ENCODE peak calls at places on chromosomes 11 and 22, in five cellular contexts. N, A, K, T and P are unnamed samples.

GRCh38 chr11:2912498-2912897 is 16.7 kb downstream of the PHLDA2 start:
- DNase-seq in A (no peak), T (peak), K (peak), N (no peak), P (peak)

GRCh38 chr11:119741369-119742262 is 12.6 kb upstream of the NECTIN1 start:
- DNase-seq in T (peak), N (no peak), K (peak), A (peak), P (peak)

GRCh38 chr22:39634530-39635399 is 64.2 kb downstream of the CACNA1I start:
- DNase-seq in N (no peak), T (peak), A (no peak), K (no peak), P (peak)

GRCh38 chr22:17352798-17353197 is 16.5 kb upstream of the CECR2 start:
- DNase-seq in K (no peak), T (no peak), N (no peak), A (no peak), P (no peak)

GRCh38 chr11:78156081-78156844 is 16.8 kb upstream of the ALG8 start:
- DNase-seq in A (peak), T (peak), K (no peak), N (no peak), P (no peak)

GRCh38 chr22:32005453-32005852 is 37.6 kb upstream of the SLC5A1 start:
- DNase-seq in T (peak), N (no peak), A (no peak), K (no peak), P (peak)

GRCh38 chr11:46570790-46571398 is 22.9 kb downstream of the AMBRA1 start:
- DNase-seq in A (no peak), K (no peak), T (no peak), N (no peak), P (no peak)

GRCh38 chr22:39946571-39947407 is 13.4 kb upstream of the TMA7B start:
- DNase-seq in A (no peak), T (no peak), N (no peak), K (no peak), P (no peak)

GRCh38 chr11:120704256-120704750 is 192.8 kb downstream of the GRIK4 start:
- DNase-seq in N (no peak), A (no peak), K (no peak), T (no peak), P (peak)

GRCh38 chr11:134471341-134472187 is 59.5 kb upstream of the B3GAT1 start:
- DNase-seq in N (no peak), A (no peak), K (peak), T (no peak), P (no peak)

GRCh38 chr11:72561856-72562255 is 112.4 kb downstream of the PDE2A start:
- DNase-seq in A (no peak), T (no peak), K (peak), N (no peak), P (no peak)

GRCh38 chr11:2926611-2927492 is 2.4 kb downstream of the PHLDA2 start:
- DNase-seq in T (no peak), K (no peak), N (no peak), A (no peak), P (peak)

GRCh38 chr11:67006029-67006884 is 16.7 kb upstream of the SYT12 start:
- DNase-seq in T (no peak), N (no peak), A (no peak), K (peak), P (peak)

GRCh38 chr11:1387961-1388762 is 1.6 kb upstream of the BRSK2 start:
- DNase-seq in A (no peak), N (no peak), K (peak), T (no peak), P (no peak)

GRCh38 chr11:14894657-14895598 is 2.9 kb upstream of the CYP2R1 start:
- DNase-seq in A (no peak), K (no peak), T (peak), N (no peak), P (no peak)

GRCh38 chr11:99316761-99317475 is 296.2 kb downstream of the CNTN5 start:
- DNase-seq in A (no peak), T (no peak), N (no peak), K (no peak), P (no peak)

GRCh38 chr11:59669611-59670009 is 773 bp upstream of the PATL1 start:
- DNase-seq in A (no peak), T (peak), N (no peak), K (no peak), P (peak)

GRCh38 chr11:114131366-114131963 is 72.0 kb downstream of the ZBTB16 start:
- DNase-seq in K (no peak), A (no peak), N (no peak), T (peak), P (no peak)

GRCh38 chr11:65912840-65913239 is 6.0 kb downstream of the C11orf68 start:
- DNase-seq in N (no peak), A (no peak), K (no peak), T (peak), P (no peak)

GRCh38 chr22:20438066-20438677 is 547 bp upstream of the SCARF2 start:
- DNase-seq in K (peak), A (no peak), N (no peak), T (peak), P (no peak)

GRCh38 chr11:83865636-83866461 is 579.7 kb upstream of the CCDC90B start:
- DNase-seq in T (peak), A (no peak), N (no peak), K (no peak), P (no peak)

GRCh38 chr11:129283141-129283540 is 91.0 kb upstream of the ARHGAP32 start:
- DNase-seq in N (no peak), K (peak), T (no peak), A (no peak), P (no peak)

GRCh38 chr22:22877523-22878210 is 9.9 kb upstream of the IGLL5 start:
- DNase-seq in K (peak), A (peak), T (peak), N (no peak), P (peak)

GRCh38 chr11:13278620-13279486 is 1.3 kb downstream of the BMAL1 start:
- DNase-seq in T (peak), A (no peak), K (no peak), N (no peak), P (peak)

GRCh38 chr11:134170909-134171281 is 52.9 kb downstream of the NCAPD3 start:
- DNase-seq in T (peak), N (no peak), K (no peak), A (no peak), P (peak)

GRCh38 chr22:19201858-19202798 is 23.6 kb upstream of the SLC25A1 start:
- DNase-seq in K (no peak), A (no peak), N (no peak), T (no peak), P (no peak)

GRCh38 chr11:66231561-66231960 is 36.9 kb upstream of the RAB1B start:
- DNase-seq in T (no peak), N (no peak), A (no peak), K (no peak), P (no peak)

GRCh38 chr22:31650391-31650790 is 11.6 kb downstream of the PISD start:
- DNase-seq in K (no peak), N (no peak), A (no peak), T (peak), P (peak)

GRCh38 chr22:19105867-19106802 is 16.1 kb downstream of the DGCR2 start:
- DNase-seq in T (no peak), A (no peak), N (no peak), K (peak), P (no peak)

GRCh38 chr22:35085621-35086020 is 19.7 kb downstream of the ISX start:
- DNase-seq in T (no peak), N (no peak), A (no peak), K (no peak), P (no peak)

GRCh38 chr22:37472418-37473006 is 13.7 kb downstream of the MFNG start:
- DNase-seq in K (peak), A (no peak), N (no peak), T (peak), P (no peak)

GRCh38 chr11:13338437-13339069 is 61.0 kb downstream of the BMAL1 start:
- DNase-seq in A (no peak), T (peak), N (no peak), K (no peak), P (no peak)

GRCh38 chr11:16097543-16097942 is 258.8 kb downstream of the SOX6 start:
- DNase-seq in T (no peak), A (no peak), N (no peak), K (no peak), P (peak)

GRCh38 chr11:128451651-128452470 is 135.5 kb downstream of the ETS1 start:
- DNase-seq in N (no peak), A (no peak), K (peak), T (no peak), P (no peak)

GRCh38 chr11:96134622-96135021 is 208.4 kb downstream of the MAML2 start:
- DNase-seq in A (no peak), N (no peak), T (peak), K (no peak), P (peak)

GRCh38 chr22:23845661-23846469 is 7.1 kb upstream of the DERL3 start:
- DNase-seq in N (no peak), T (no peak), K (no peak), A (no peak), P (no peak)

GRCh38 chr11:67572747-67573419 is 10.7 kb upstream of the GSTP1 start:
- DNase-seq in K (peak), N (no peak), A (no peak), T (peak), P (peak)

GRCh38 chr11:17810736-17811135 is 76.2 kb downstream of the KCNC1 start:
- DNase-seq in A (no peak), T (no peak), K (no peak), N (no peak), P (peak)

GRCh38 chr11:17813391-17814059 is 78.9 kb downstream of the KCNC1 start:
- DNase-seq in T (no peak), N (no peak), K (no peak), A (no peak), P (peak)

GRCh38 chr11:17810041-17810440 is 75.5 kb downstream of the KCNC1 start:
- DNase-seq in N (no peak), T (no peak), A (no peak), K (no peak), P (no peak)

GRCh38 chr11:17812286-17813187 is 78.0 kb downstream of the KCNC1 start:
- DNase-seq in N (no peak), T (no peak), K (no peak), A (no peak), P (peak)

GRCh38 chr11:17811416-17811815 is 76.8 kb downstream of the KCNC1 start:
- DNase-seq in A (no peak), K (no peak), T (no peak), N (no peak), P (peak)
- H2BK12ac ChIP-seq in A (no peak), K (no peak), T (no peak), N (no peak), P (no peak)

GRCh38 chr11:18347471-18348125 is 25.2 kb downstream of the GTF2H1 start:
- DNase-seq in K (no peak), A (no peak), T (peak), N (no peak), P (no peak)
- H3K14ac ChIP-seq in K (no peak), A (no peak), T (no peak), N (no peak), P (no peak)

GRCh38 chr11:132177106-132177505 is 806.7 kb downstream of the NTM start:
- DNase-seq in T (peak), K (no peak), N (no peak), A (peak), P (peak)
- H2BK12ac ChIP-seq in T (no peak), K (no peak), N (no peak), A (no peak), P (no peak)

GRCh38 chr11:74571062-74571399 is 21.4 kb upstream of the POLD3 start:
- DNase-seq in T (no peak), N (no peak), A (no peak), K (no peak), P (no peak)
- H3K14ac ChIP-seq in T (no peak), N (no peak), A (no peak), K (no peak), P (no peak)

DNA sequence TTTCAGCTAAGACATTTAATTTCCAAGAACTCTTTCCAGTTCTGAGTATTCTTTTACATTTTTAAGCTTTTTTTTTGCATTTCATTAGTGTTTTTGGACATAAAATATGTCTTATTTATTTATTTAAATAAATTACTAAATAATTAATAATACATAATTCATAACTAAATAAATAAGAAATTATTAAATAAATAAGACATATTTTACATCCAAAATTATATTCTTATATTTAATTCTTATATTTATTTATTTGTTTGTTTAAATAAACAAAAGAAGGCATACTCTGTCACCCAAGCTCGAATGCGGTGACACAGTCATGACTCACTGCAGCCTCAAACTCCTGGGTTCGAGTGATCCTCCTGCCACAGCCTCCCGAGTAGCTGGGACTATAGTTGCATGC is 3.1 kb upstream of the MMP27 start:
- DNase-seq in K (no peak), A (no peak), T (no peak), N (no peak), P (no peak)
- H2BK12ac ChIP-seq in K (no peak), A (no peak), T (no peak), N (no peak), P (no peak)

DNA sequence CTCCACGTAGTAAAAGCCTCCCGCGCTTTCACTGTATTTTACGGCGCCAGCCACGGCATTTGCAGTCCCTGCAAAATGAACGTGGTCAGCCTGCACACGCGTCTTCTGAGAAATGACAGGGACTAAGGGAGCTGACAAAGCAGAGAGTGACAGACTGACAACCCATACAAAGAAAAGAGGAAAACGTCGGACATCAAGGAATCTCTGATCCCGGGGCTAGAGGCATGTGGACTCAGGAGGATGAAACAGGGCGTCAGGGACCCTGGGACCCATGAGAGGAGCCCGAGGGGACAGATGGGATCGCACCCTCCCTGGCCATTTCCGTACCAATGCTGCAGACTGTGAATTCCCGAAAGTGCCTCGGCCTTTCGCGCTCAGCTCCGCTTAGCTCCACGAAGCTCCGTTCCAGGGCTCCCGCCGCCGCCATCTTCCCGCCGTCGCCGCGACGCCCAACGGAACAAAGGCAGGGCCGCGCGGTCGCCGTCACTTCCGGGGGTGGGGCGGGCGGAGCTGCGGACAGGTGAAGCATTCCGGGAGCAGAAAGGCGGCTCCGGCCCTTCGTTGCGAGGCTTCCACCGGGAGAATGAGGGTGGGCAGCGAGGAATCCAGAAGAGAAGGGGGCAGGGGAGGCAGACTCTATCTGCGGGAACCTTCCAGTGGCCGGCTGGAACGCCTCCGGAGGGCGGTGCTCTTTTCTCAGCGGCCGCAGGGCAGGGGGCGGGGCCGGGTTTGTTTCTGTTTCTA is at the start of gene NUP160:
- DNase-seq in N (peak), T (peak), A (peak), K (peak), P (peak)
- H3K14ac ChIP-seq in N (no peak), T (no peak), A (no peak), K (peak), P (peak)

GRCh38 chr11:29258411-29258810 is 758.4 kb downstream of the KCNA4 start:
- DNase-seq in N (no peak), K (no peak), A (no peak), T (no peak), P (no peak)

GRCh38 chr11:29251738-29252137 is 765.1 kb downstream of the KCNA4 start:
- DNase-seq in K (no peak), A (no peak), T (no peak), N (no peak), P (no peak)

GRCh38 chr11:29260939-29261705 is 755.7 kb downstream of the KCNA4 start:
- DNase-seq in K (no peak), T (peak), A (no peak), N (no peak), P (peak)

GRCh38 chr11:29255401-29255800 is 761.4 kb downstream of the KCNA4 start:
- DNase-seq in N (no peak), K (no peak), T (no peak), A (no peak), P (no peak)

DNA sequence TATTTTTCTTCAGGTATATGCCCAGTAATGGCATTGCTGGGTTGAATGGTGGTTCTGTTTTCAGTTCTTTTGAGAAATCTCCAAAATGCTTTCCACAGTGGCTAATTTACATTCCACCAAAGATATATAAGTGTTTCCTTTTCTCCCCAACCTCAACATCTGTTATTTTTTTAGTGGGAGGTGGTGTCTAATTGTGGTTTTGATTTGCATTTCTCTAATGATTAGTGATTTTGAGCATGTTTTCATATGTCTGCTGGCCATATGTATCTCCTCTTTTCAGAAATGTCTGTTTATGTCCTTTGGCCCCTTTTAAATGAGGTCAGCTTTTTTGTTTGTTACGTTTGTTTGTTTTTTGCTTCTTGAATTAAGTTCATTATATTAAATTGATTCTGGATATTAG is 760.2 kb downstream of the KCNA4 start:
- DNase-seq in T (no peak), N (no peak), K (no peak), A (no peak), P (no peak)
- H2BK12ac ChIP-seq in T (no peak), N (no peak), K (no peak), A (no peak), P (no peak)

GRCh38 chr11:8775341-8776133 is 92.9 kb downstream of the RPL27A start:
- DNase-seq in T (no peak), A (no peak), N (no peak), K (no peak), P (no peak)

GRCh38 chr11:8773125-8773524 is 90.5 kb downstream of the RPL27A start:
- DNase-seq in A (no peak), N (no peak), T (no peak), K (no peak), P (no peak)

GRCh38 chr11:8773916-8774537 is 91.4 kb downstream of the RPL27A start:
- DNase-seq in A (no peak), K (no peak), T (no peak), N (no peak), P (no peak)

GRCh38 chr11:8776209-8776608 is 93.6 kb downstream of the RPL27A start:
- DNase-seq in K (no peak), A (no peak), N (no peak), T (no peak), P (no peak)

GRCh38 chr11:8772571-8772970 is 90.0 kb downstream of the RPL27A start:
- DNase-seq in T (no peak), A (no peak), K (no peak), N (no peak), P (peak)
- H3K14ac ChIP-seq in T (no peak), A (no peak), K (no peak), N (no peak), P (no peak)

GRCh38 chr11:68598816-68599653 is 85.3 kb upstream of the GAL start:
- DNase-seq in N (no peak), T (peak), K (no peak), A (no peak), P (peak)
- H2BK12ac ChIP-seq in N (no peak), T (no peak), K (no peak), A (no peak), P (no peak)

GRCh38 chr11:108766596-108767173 is 101.8 kb downstream of the DDX10 start:
- DNase-seq in N (no peak), A (no peak), T (no peak), K (no peak), P (no peak)
- H3K14ac ChIP-seq in N (no peak), A (no peak), T (no peak), K (no peak), P (no peak)